ENCODE peak calls at places on chromosome 21, in four cellular contexts. S is NCI-H146; M is stimulated activated CD8-positive, alpha-beta memory T cell treated with anti-CD3 and anti-CD28 coated beads, Interleukin-12 subunit alpha, Interleukin-12 subunit beta, amount 100 ng/mL, for 4 hours; V is T-helper 2 cell. Z is an unnamed sample.

GRCh38 chr21:32771134-32771523 is 426 bp downstream of the PAXBP1 start:
- DNase-seq in S (peak), M (no peak), V (no peak), Z (peak)

GRCh38 chr21:35340273-35340672 is 291.2 kb upstream of the RUNX1 start:
- DNase-seq in S (peak), M (no peak), V (no peak), Z (no peak)

GRCh38 chr21:37868446-37868845 is 47.8 kb downstream of the KCNJ6 start:
- DNase-seq in S (no peak), M (no peak), V (no peak), Z (no peak)

GRCh38 chr21:31553926-31554325 is 105.6 kb upstream of the SOD1 start:
- DNase-seq in S (no peak), M (no peak), V (no peak), Z (no peak)

GRCh38 chr21:41630249-41630648 is 122.3 kb upstream of the TMPRSS2 start:
- DNase-seq in S (no peak), M (no peak), V (no peak), Z (no peak)

GRCh38 chr21:17782051-17782450 is 37.1 kb downstream of the C21orf91 start:
- DNase-seq in S (no peak), M (no peak), V (no peak), Z (no peak)

GRCh38 chr21:33537212-33537611 is 4.7 kb downstream of the GART start:
- DNase-seq in S (no peak), M (no peak), V (no peak), Z (no peak)

GRCh38 chr21:32565856-32566465 is 19.4 kb downstream of the TCP10L start:
- DNase-seq in S (no peak), M (no peak), V (no peak), Z (no peak)

GRCh38 chr21:43778469-43779335 is 2.6 kb upstream of the CSTB start:
- DNase-seq in S (no peak), M (no peak), V (no peak), Z (no peak)

GRCh38 chr21:37558676-37559204 is 192.2 kb downstream of the DYRK1A start:
- DNase-seq in S (no peak), M (no peak), V (no peak), Z (no peak)

GRCh38 chr21:44943686-44944550 is 4.1 kb downstream of the SLX9 start:
- DNase-seq in S (no peak), M (no peak), V (no peak), Z (no peak)

GRCh38 chr21:45460011-45460565 is 55.1 kb downstream of the COL18A1 start:
- DNase-seq in S (no peak), M (no peak), V (no peak), Z (no peak)

GRCh38 chr21:42309753-42310213 is 5.4 kb downstream of the TFF3 start:
- DNase-seq in S (peak), M (peak), V (peak), Z (peak)

GRCh38 chr21:45514311-45515021 is 27.8 kb downstream of the SLC19A1 start:
- DNase-seq in S (no peak), M (no peak), V (no peak), Z (peak)

GRCh38 chr21:42336065-42336464 is 14.7 kb downstream of the TFF2 start:
- DNase-seq in S (no peak), M (no peak), V (no peak), Z (no peak)

GRCh38 chr21:46189213-46189958 is 5.1 kb upstream of the SPATC1L start:
- DNase-seq in S (no peak), M (no peak), V (no peak), Z (no peak)

GRCh38 chr21:27466175-27466574 is 499.3 kb upstream of the ADAMTS5 start:
- DNase-seq in S (no peak), M (no peak), V (no peak), Z (no peak)

GRCh38 chr21:36321325-36322082 is 1.5 kb downstream of the MORC3 start:
- DNase-seq in S (peak), M (no peak), V (no peak), Z (no peak)

GRCh38 chr21:37319551-37319950 is 47.0 kb upstream of the DYRK1A start:
- DNase-seq in S (no peak), M (no peak), V (no peak), Z (no peak)

GRCh38 chr21:42311160-42311559 is 4.0 kb downstream of the TFF3 start:
- DNase-seq in S (no peak), M (no peak), V (no peak), Z (no peak)

GRCh38 chr21:33884361-33885157 is 31.0 kb downstream of the ATP5PO start:
- DNase-seq in S (no peak), M (no peak), V (no peak), Z (no peak)

GRCh38 chr21:15379776-15380175 is 315.0 kb upstream of the NRIP1 start:
- DNase-seq in S (no peak), M (no peak), V (no peak), Z (no peak)

GRCh38 chr21:36065497-36066036 is 4.3 kb upstream of the CBR1 start:
- DNase-seq in S (no peak), M (no peak), V (no peak), Z (no peak)

GRCh38 chr21:36888466-36888865 is 78.0 kb downstream of the HLCS start:
- DNase-seq in S (no peak), M (no peak), V (no peak), Z (no peak)

GRCh38 chr21:44728716-44729115 is 17.3 kb upstream of the TSPEAR start:
- DNase-seq in S (no peak), M (no peak), V (no peak), Z (no peak)

GRCh38 chr21:32653326-32653901 is 41.2 kb upstream of the CFAP298 start:
- DNase-seq in S (no peak), M (no peak), V (no peak), Z (peak)

GRCh38 chr21:45415943-45416611 is 11.1 kb downstream of the COL18A1 start:
- DNase-seq in S (no peak), M (no peak), V (no peak), Z (no peak)

GRCh38 chr21:18041012-18041411 is 203.6 kb upstream of the CHODL start:
- DNase-seq in S (no peak), M (no peak), V (no peak), Z (peak)

GRCh38 chr21:41361053-41361785 is 608 bp upstream of the MX2 start:
- DNase-seq in S (no peak), M (no peak), V (no peak), Z (no peak)

GRCh38 chr21:37172646-37173045 is 94.5 kb downstream of the VPS26C start:
- DNase-seq in S (no peak), M (no peak), V (no peak), Z (no peak)

GRCh38 chr21:42062543-42063022 is 8.5 kb upstream of the UMODL1 start:
- DNase-seq in S (no peak), M (peak), V (peak), Z (no peak)

GRCh38 chr21:21000576-21001175 is 2.5 kb downstream of the NCAM2 start:
- DNase-seq in S (no peak), M (no peak), V (no peak), Z (no peak)

GRCh38 chr21:45217010-45217409 is 70.7 kb downstream of the POFUT2 start:
- DNase-seq in S (no peak), M (no peak), V (no peak), Z (no peak)

GRCh38 chr21:41640756-41641509 is 125.9 kb downstream of the RIPK4 start:
- DNase-seq in S (no peak), M (no peak), V (no peak), Z (peak)

GRCh38 chr21:33892853-33893252 is 22.8 kb downstream of the ATP5PO start:
- DNase-seq in S (no peak), M (no peak), V (no peak), Z (no peak)

GRCh38 chr21:46003575-46004007 is 22.0 kb downstream of the COL6A1 start:
- DNase-seq in S (no peak), M (no peak), V (no peak), Z (no peak)

GRCh38 chr21:27300770-27301169 is 333.9 kb upstream of the ADAMTS5 start:
- DNase-seq in S (no peak), M (no peak), V (no peak), Z (no peak)

GRCh38 chr21:35398366-35398982 is 349.4 kb upstream of the RUNX1 start:
- DNase-seq in S (no peak), M (no peak), V (no peak), Z (no peak)

Z was measured in Caco-2.